ENCODE peak calls at places on chromosome 18, in nine cellular contexts. H, J, Z, V, L, O, P, Q and F are unnamed samples.

GRCh38 chr18:13198701-13199100 is 19.9 kb upstream of the LDLRAD4 start:
- DNase-seq in H (no peak), J (no peak), Z (no peak), V (no peak), L (no peak), O (no peak), P (no peak), Q (no peak), F (no peak)

GRCh38 chr18:5237083-5237722 is 40.1 kb upstream of the AKAIN1 start:
- DNase-seq in H (peak; percentile 28), J (no peak), Z (no peak), V (peak; percentile 2), L (no peak), O (no peak), P (peak; percentile 15), Q (peak; percentile 13), F (no peak)

GRCh38 chr18:46264255-46264654 is 160.1 kb downstream of the HAUS1 start:
- DNase-seq in H (no peak), J (no peak), Z (no peak), V (no peak), L (no peak), O (no peak), P (no peak), Q (no peak), F (peak; percentile 37)

GRCh38 chr18:23906658-23907057 is 107.9 kb upstream of the TTC39C start:
- DNase-seq in H (no peak), J (no peak), Z (no peak), V (no peak), L (no peak), O (no peak), P (no peak), Q (no peak), F (no peak)

GRCh38 chr18:59268722-59269562 is 4.3 kb downstream of the RAX start:
- DNase-seq in H (peak; percentile 25), J (peak; percentile 74), Z (peak; percentile 83), V (peak; percentile 51), L (peak; percentile 23), O (peak; percentile 39), P (peak; percentile 29), Q (no peak), F (no peak)

GRCh38 chr18:67199993-67200617 is 316.4 kb downstream of the DSEL start:
- DNase-seq in H (peak; percentile 78), J (no peak), Z (no peak), V (peak; percentile 80), L (no peak), O (no peak), P (no peak), Q (no peak), F (peak; percentile 67)

GRCh38 chr18:1392046-1392445 is 487.4 kb downstream of the ADCYAP1 start:
- DNase-seq in H (no peak), J (no peak), Z (no peak), V (no peak), L (peak; percentile 51), O (no peak), P (no peak), Q (no peak), F (no peak)

GRCh38 chr18:48514786-48515185 is 24.0 kb upstream of the CTIF start:
- DNase-seq in H (no peak), J (no peak), Z (no peak), V (no peak), L (no peak), O (no peak), P (no peak), Q (no peak), F (no peak)

GRCh38 chr18:42339324-42339723 is 384.3 kb downstream of the PIK3C3 start:
- DNase-seq in H (no peak), J (no peak), Z (no peak), V (no peak), L (no peak), O (no peak), P (no peak), Q (no peak), F (peak; percentile 1)

GRCh38 chr18:32372381-32373061 is 98.2 kb downstream of the GAREM1 start:
- DNase-seq in H (peak; percentile 28), J (no peak), Z (no peak), V (peak; percentile 86), L (peak; percentile 91), O (no peak), P (no peak), Q (no peak), F (peak; percentile 99)

GRCh38 chr18:7117390-7118355 is at the start of gene LAMA1:
- DNase-seq in H (no peak), J (peak; percentile 72), Z (peak; percentile 81), V (no peak), L (peak; percentile 14), O (no peak), P (no peak), Q (no peak), F (no peak)

GRCh38 chr18:74239567-74239966 is 52.2 kb downstream of the CYB5A start:
- DNase-seq in H (no peak), J (no peak), Z (no peak), V (no peak), L (no peak), O (no peak), P (no peak), Q (no peak), F (no peak)

GRCh38 chr18:74243127-74243526 is 48.6 kb downstream of the CYB5A start:
- DNase-seq in H (no peak), J (no peak), Z (no peak), V (no peak), L (no peak), O (no peak), P (no peak), Q (no peak), F (no peak)

GRCh38 chr18:74242451-74243096 is 49.2 kb downstream of the CYB5A start:
- DNase-seq in H (peak; percentile 18), J (no peak), Z (no peak), V (peak; percentile 26), L (peak; percentile 62), O (peak; percentile 54), P (no peak), Q (no peak), F (no peak)

GRCh38 chr18:74241426-74241825 is 50.3 kb downstream of the CYB5A start:
- DNase-seq in H (no peak), J (no peak), Z (no peak), V (no peak), L (no peak), O (no peak), P (no peak), Q (no peak), F (no peak)

DNA sequence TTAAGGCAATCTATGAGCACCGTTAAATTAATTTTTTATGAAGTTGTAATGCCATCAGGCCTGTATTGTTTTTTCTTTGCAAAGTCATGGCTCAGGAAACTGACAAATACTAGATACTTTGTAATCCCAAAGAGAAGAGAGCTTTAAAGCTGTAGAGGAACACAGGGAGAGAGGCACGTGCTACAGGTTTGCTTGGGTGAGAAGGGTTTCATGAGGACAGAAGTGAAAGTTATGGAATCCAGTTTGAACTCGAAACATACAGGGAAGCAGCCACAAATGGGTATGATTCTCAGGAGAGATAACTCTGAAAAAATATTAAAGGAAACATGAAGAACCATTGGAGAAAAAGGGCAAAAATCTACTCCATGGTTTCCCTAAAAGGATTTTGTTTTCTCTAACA is 49.8 kb downstream of the CYB5A start:
- DNase-seq in H (no peak), J (no peak), Z (no peak), V (no peak), L (no peak), O (no peak), P (no peak), Q (no peak), F (no peak)
- H3K27me3 ChIP-seq in H (peaks cover 10% of the 10 kb centered on the region), J (no peaks in the 10 kb centered on the region), Z (no peaks in the 10 kb centered on the region), V (no peaks in the 10 kb centered on the region), L (no peaks in the 10 kb centered on the region), O (peaks cover 2% of the 10 kb centered on the region), P (peaks cover 10% of the 10 kb centered on the region), Q (no peaks in the 10 kb centered on the region), F (peaks cover 4% of the 10 kb centered on the region)

GRCh38 chr18:62614499-62614898 is 91.7 kb downstream of the ZCCHC2 start:
- DNase-seq in H (no peak), J (no peak), Z (no peak), V (no peak), L (no peak), O (no peak), P (no peak), Q (no peak), F (no peak)

GRCh38 chr18:62610509-62611394 is 87.9 kb downstream of the ZCCHC2 start:
- DNase-seq in H (peak; percentile 10), J (no peak), Z (no peak), V (no peak), L (no peak), O (no peak), P (no peak), Q (no peak), F (no peak)

GRCh38 chr18:62611395-62612241 is 88.8 kb downstream of the ZCCHC2 start:
- DNase-seq in H (no peak), J (no peak), Z (no peak), V (no peak), L (no peak), O (no peak), P (peak; percentile 46), Q (no peak), F (no peak)

GRCh38 chr18:62612246-62612645 is 89.4 kb downstream of the ZCCHC2 start:
- DNase-seq in H (no peak), J (no peak), Z (no peak), V (no peak), L (no peak), O (no peak), P (no peak), Q (no peak), F (no peak)

GRCh38 chr18:62612721-62613120 is 89.9 kb downstream of the ZCCHC2 start:
- DNase-seq in H (no peak), J (no peak), Z (no peak), V (no peak), L (no peak), O (no peak), P (no peak), Q (no peak), F (no peak)
- TF ChIP-seq CTCF in H (no peak), J (no peak), Z (no peak), V (no peak), L (no peak), O (no peak), P (no peak), Q (no peak), F (no peak)

DNA sequence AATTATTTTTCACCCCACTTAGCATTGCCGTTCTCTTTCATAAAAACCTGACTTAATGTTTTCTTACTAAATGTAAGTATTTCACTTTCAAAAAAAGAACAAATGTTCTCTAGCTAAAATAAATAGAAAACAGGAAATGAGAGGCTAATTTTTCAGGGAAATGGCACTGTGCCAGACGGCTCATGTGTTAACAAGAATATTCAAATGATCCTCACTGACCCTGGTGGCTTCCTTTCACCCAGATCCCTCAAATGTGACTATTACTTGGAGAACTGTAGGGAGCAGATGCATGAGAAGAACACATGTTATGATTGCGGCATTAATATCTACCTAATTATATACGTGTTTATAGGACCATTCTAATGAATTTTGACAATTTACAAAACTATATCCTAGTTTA is 827.7 kb downstream of the SOCS6 start:
- DNase-seq in H (no peak), J (no peak), Z (no peak), V (no peak), L (no peak), O (peak; percentile 46), P (no peak), Q (no peak), F (no peak)
- H3K27me3 ChIP-seq in H (no peaks in the 10 kb centered on the region), J (no peaks in the 10 kb centered on the region), Z (no peaks in the 10 kb centered on the region), V (no peaks in the 10 kb centered on the region), L (no peaks in the 10 kb centered on the region), O (no peaks in the 10 kb centered on the region), P (no peaks in the 10 kb centered on the region), Q (no peaks in the 10 kb centered on the region), F (no peaks in the 10 kb centered on the region)

DNA sequence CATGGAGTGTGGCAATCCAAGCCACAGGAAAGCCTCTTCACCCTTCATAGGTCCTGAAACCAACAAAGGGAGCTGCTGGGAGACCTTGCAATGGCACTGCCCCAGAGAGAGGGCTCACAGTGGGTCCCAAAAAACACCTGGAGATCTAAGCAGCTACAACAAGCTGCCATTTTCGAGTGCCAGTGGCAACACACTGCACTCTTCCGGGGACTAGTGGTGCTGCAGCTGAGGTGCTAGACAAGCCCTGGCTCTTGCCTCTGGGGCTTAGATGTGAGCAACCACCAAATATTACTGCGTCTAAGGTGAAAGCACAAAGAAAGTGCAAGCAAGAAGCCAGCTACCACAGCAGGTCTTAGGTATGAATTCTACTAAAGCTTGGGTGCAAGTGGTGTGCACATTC is 192.9 kb downstream of the NOL4 start:
- DNase-seq in H (no peak), J (no peak), Z (peak; percentile 11), V (peak; percentile 23), L (peak; percentile 15), O (no peak), P (no peak), Q (no peak), F (no peak)
- TF ChIP-seq CTCF in H (no peak), J (no peak), Z (no peak), V (peak; percentile 44), L (no peak), O (no peak), P (no peak), Q (no peak), F (peak; percentile 15)